ENCODE peak calls at places on chromosomes 3 and 15, in ten cellular contexts. H, E, L, C, A, W, Y, R, M and G are unnamed samples.
A peak's percentile ranks its signal among the peaks of the same experiment; 100 is the strongest.

GRCh38 chr3:33054100-33055097 is 42.5 kb downstream of the GLB1 start:
- ATAC-seq in R (peak; percentile 57), M (peak; percentile 30), W (no peak), A (no peak), L (no peak), Y (no peak), C (peak; percentile 71), E (peak; percentile 3), H (no peak), G (no peak)

GRCh38 chr15:36332301-36332700 is 247.1 kb upstream of the CDIN1 start:
- ATAC-seq in E (no peak), M (no peak), L (no peak), A (no peak), C (no peak), H (no peak), Y (no peak), R (no peak), W (no peak), G (no peak)

GRCh38 chr3:37806505-37807291 is 55.0 kb upstream of the CTDSPL start:
- ATAC-seq in H (no peak), M (peak; percentile 69), Y (peak; percentile 31), A (peak; percentile 13), W (no peak), E (no peak), L (no peak), C (peak; percentile 33), R (peak; percentile 20), G (no peak)

GRCh38 chr15:26355671-26356070 is 417.2 kb downstream of the GABRB3 start:
- ATAC-seq in W (no peak), L (no peak), M (no peak), H (no peak), A (no peak), Y (no peak), C (peak; percentile 74), R (peak; percentile 68), E (no peak), G (no peak)

GRCh38 chr3:16090711-16091110 is 83.8 kb upstream of the GALNT15 start:
- ATAC-seq in H (no peak), Y (no peak), C (no peak), E (no peak), R (no peak), A (no peak), L (no peak), W (no peak), M (no peak), G (no peak)

GRCh38 chr3:43363621-43364266 is 77.4 kb downstream of the SNRK start:
- ATAC-seq in Y (no peak), R (peak; percentile 70), M (no peak), W (peak; percentile 15), L (no peak), C (peak; percentile 77), E (no peak), H (no peak), A (no peak), G (no peak)

GRCh38 chr3:58044656-58045055 is 36.4 kb downstream of the FLNB start:
- ATAC-seq in A (no peak), M (no peak), E (peak; percentile 69), L (no peak), W (no peak), R (peak; percentile 43), Y (peak; percentile 74), H (no peak), C (peak; percentile 37), G (peak; percentile 58)

GRCh38 chr3:108564564-108564963 is 24.7 kb downstream of the CIP2A start:
- ATAC-seq in W (no peak), L (no peak), E (no peak), M (peak; percentile 24), H (no peak), C (no peak), Y (no peak), R (no peak), A (peak; percentile 63), G (no peak)

GRCh38 chr15:89852342-89853005 is 37.8 kb upstream of the ANPEP start:
- ATAC-seq in R (no peak), M (peak; percentile 79), E (no peak), W (no peak), H (no peak), L (no peak), Y (no peak), C (peak; percentile 25), A (no peak), G (no peak)

GRCh38 chr15:35975941-35976340 is 430.0 kb upstream of the DPH6 start:
- ATAC-seq in M (no peak), A (no peak), Y (no peak), H (no peak), R (no peak), W (no peak), L (no peak), E (no peak), C (no peak), G (no peak)

GRCh38 chr15:24068102-24068501 is 381.0 kb upstream of the NDN start:
- ATAC-seq in R (no peak), A (no peak), H (no peak), W (peak; percentile 62), Y (no peak), E (no peak), L (no peak), C (no peak), M (peak; percentile 80), G (no peak)

GRCh38 chr3:12447075-12447474 is 37.2 kb upstream of the TSEN2 start:
- ATAC-seq in Y (no peak), A (no peak), E (no peak), H (no peak), L (no peak), M (no peak), C (no peak), W (no peak), R (no peak), G (no peak)

GRCh38 chr15:39474657-39475056 is 106.2 kb upstream of the THBS1 start:
- ATAC-seq in M (no peak), C (no peak), W (no peak), H (no peak), A (no peak), R (no peak), Y (no peak), L (no peak), E (no peak), G (no peak)

GRCh38 chr15:49185473-49185872 is 15.4 kb downstream of the GALK2 start:
- ATAC-seq in W (no peak), Y (peak; percentile 52), R (no peak), C (no peak), A (no peak), H (no peak), M (no peak), L (peak; percentile 65), E (peak; percentile 87), G (no peak)

GRCh38 chr3:161347726-161348125 is 23.6 kb downstream of the SPTSSB start:
- ATAC-seq in L (no peak), A (no peak), Y (no peak), M (no peak), C (no peak), H (no peak), R (no peak), E (no peak), W (no peak), G (no peak)

GRCh38 chr15:60326824-60327654 is 70.7 kb downstream of the ANXA2 start:
- ATAC-seq in A (peak; percentile 81), Y (no peak), W (no peak), R (no peak), E (peak; percentile 24), H (no peak), M (peak; percentile 68), C (no peak), L (no peak), G (no peak)

GRCh38 chr3:66336358-66336766 is 115.6 kb downstream of the SLC25A26 start:
- ATAC-seq in W (no peak), Y (no peak), E (peak; percentile 74), A (peak; percentile 79), H (no peak), C (peak; percentile 36), R (no peak), L (no peak), M (no peak), G (no peak)

GRCh38 chr3:177491301-177492031 is 294.2 kb upstream of the TBL1XR1 start:
- ATAC-seq in M (no peak), C (peak; percentile 86), L (no peak), Y (no peak), W (no peak), H (no peak), R (peak; percentile 71), E (no peak), A (peak; percentile 37), G (peak; percentile 60)

GRCh38 chr15:91926871-91927270 is 73.4 kb downstream of the SLCO3A1 start:
- ATAC-seq in E (no peak), C (peak; percentile 33), L (no peak), H (no peak), Y (no peak), M (no peak), A (peak; percentile 37), R (peak; percentile 23), W (peak; percentile 26), G (peak; percentile 31)

GRCh38 chr15:64019764-64020163 is 26.5 kb downstream of the DAPK2 start:
- ATAC-seq in C (peak; percentile 89), W (peak; percentile 92), Y (no peak), L (no peak), R (peak; percentile 82), E (peak; percentile 43), H (no peak), M (peak; percentile 81), A (no peak), G (no peak)

GRCh38 chr3:194422188-194422587 is 23.1 kb upstream of the GP5 start:
- ATAC-seq in Y (no peak), A (peak; percentile 91), E (no peak), M (no peak), C (no peak), R (no peak), W (no peak), L (no peak), H (no peak), G (no peak)